ENCODE peak calls at places on chromosomes 12 and 14, in ten cellular contexts. N is HS-27A; U is nucleus accumbens; R is kidney; P is testis; I is cardiac muscle cell; X is fibroblast of the aortic adventitia; D is SW 1271; T is CD4-positive, alpha-beta memory T cell; Z is activated gamma-delta T cell treated with Interleukin-2 at 50 U/mL for 16 hours. K is an unnamed sample.

GRCh38 chr14:104708606-104709268 is 15.3 kb upstream of the ADSS1 start:
- DNase-seq in N (no peak), T (peak; percentile 68), I (peak; percentile 73), R (no peak), U (peak; percentile 37), X (peak; percentile 60), D (no peak), P (peak; percentile 77), Z (peak; percentile 74), K (no peak)

GRCh38 chr14:49879683-49880204 is 13.1 kb upstream of the ARF6 start:
- DNase-seq in I (peak; percentile 56), N (no peak), Z (peak; percentile 40), X (peak; percentile 65), D (peak; percentile 27), R (peak; percentile 56), P (peak; percentile 54), U (no peak), T (peak; percentile 65), K (no peak)

GRCh38 chr12:109950625-109951024 is 45.5 kb downstream of the GIT2 start:
- DNase-seq in U (no peak), X (peak; percentile 27), Z (no peak), N (no peak), T (no peak), I (no peak), P (no peak), D (no peak), R (no peak), K (no peak)

GRCh38 chr14:63996575-63997220 is 143.9 kb downstream of the SYNE2 start:
- DNase-seq in D (no peak), I (no peak), N (no peak), U (no peak), P (no peak), R (no peak), T (no peak), Z (no peak), X (peak; percentile 8), K (no peak)

GRCh38 chr12:52074656-52075408 is 4.7 kb upstream of the SMIM41 start:
- DNase-seq in N (no peak), D (no peak), P (no peak), I (no peak), X (no peak), R (peak; percentile 27), U (no peak), Z (no peak), T (no peak), K (no peak)

GRCh38 chr12:18655351-18655750 is 82.5 kb downstream of the PLCZ1 start:
- DNase-seq in P (no peak), N (no peak), I (no peak), Z (no peak), R (no peak), D (no peak), T (no peak), U (no peak), X (no peak), K (no peak)

GRCh38 chr12:26473291-26473690 is 277.9 kb downstream of the SSPN start:
- DNase-seq in P (no peak), U (no peak), Z (no peak), T (no peak), X (peak; percentile 23), N (no peak), D (no peak), I (no peak), R (no peak), K (no peak)

GRCh38 chr12:132147423-132148367 is 3.4 kb downstream of the NOC4L start:
- DNase-seq in D (no peak), X (no peak), N (no peak), P (no peak), T (no peak), I (no peak), Z (no peak), U (no peak), R (peak; percentile 74), K (no peak)

GRCh38 chr12:47943492-47944359 is 19.7 kb upstream of the TMEM106C start:
- DNase-seq in U (no peak), R (no peak), I (no peak), Z (no peak), X (no peak), N (no peak), P (no peak), T (no peak), D (no peak), K (no peak)

GRCh38 chr12:21558100-21558679 is 32.1 kb downstream of the SPX start:
- DNase-seq in Z (no peak), N (no peak), P (no peak), U (no peak), T (no peak), X (no peak), D (no peak), I (no peak), R (no peak), K (no peak)

GRCh38 chr12:92034858-92035401 is 110.7 kb downstream of the BTG1 start:
- DNase-seq in P (peak; percentile 41), D (no peak), I (no peak), U (no peak), N (no peak), R (peak; percentile 70), X (peak; percentile 66), T (peak; percentile 62), Z (peak; percentile 49), K (peak; percentile 47)

GRCh38 chr12:65368071-65368470 is 89.6 kb downstream of the MSRB3 start:
- DNase-seq in R (no peak), D (no peak), P (no peak), I (peak; percentile 15), Z (no peak), X (no peak), U (no peak), T (no peak), N (no peak), K (no peak)

GRCh38 chr14:101462726-101463565 is 98.3 kb upstream of the DIO3 start:
- DNase-seq in Z (no peak), R (peak; percentile 26), T (no peak), I (no peak), N (no peak), U (no peak), D (no peak), X (no peak), P (no peak), K (no peak)

GRCh38 chr12:120254809-120255208 is 10.7 kb downstream of the PXN start:
- DNase-seq in Z (no peak), T (no peak), U (no peak), D (no peak), N (no peak), R (no peak), X (no peak), I (no peak), P (no peak), K (peak; percentile 79)

GRCh38 chr14:97707603-97708002 is 910.4 kb downstream of the VRK1 start:
- DNase-seq in Z (peak; percentile 16), P (no peak), R (no peak), D (no peak), T (peak; percentile 24), I (no peak), U (no peak), N (no peak), X (no peak), K (no peak)

GRCh38 chr14:44404599-44405349 is 102.3 kb downstream of the FSCB start:
- DNase-seq in N (no peak), X (peak; percentile 9), T (no peak), U (no peak), I (no peak), R (no peak), P (no peak), Z (no peak), D (no peak), K (no peak)

GRCh38 chr12:68794653-68795253 is 13.2 kb upstream of the MDM2 start:
- DNase-seq in P (no peak), X (no peak), T (no peak), R (no peak), D (no peak), N (peak; percentile 38), U (no peak), Z (no peak), I (no peak), K (no peak)

GRCh38 chr12:73719223-73719622 is 818.4 kb upstream of the ATXN7L3B start:
- DNase-seq in R (no peak), P (no peak), U (no peak), D (no peak), I (no peak), Z (no peak), X (no peak), T (no peak), N (no peak), K (no peak)

GRCh38 chr12:31322651-31323248 is 3.2 kb downstream of the SINHCAF start:
- DNase-seq in R (no peak), Z (no peak), X (no peak), T (no peak), I (peak; percentile 20), D (no peak), U (no peak), P (peak; percentile 70), N (peak; percentile 69), K (no peak)

GRCh38 chr12:104669057-104669770 is 212.5 kb downstream of the CHST11 start:
- DNase-seq in P (peak; percentile 83), D (no peak), Z (no peak), U (peak; percentile 68), R (peak; percentile 81), N (no peak), X (no peak), T (no peak), I (peak; percentile 62), K (no peak)